ENCODE peak calls at places on chromosomes 5 and 9, in seven cellular contexts. W is heart left ventricle, L is RWPE1, C is cardiac fibroblast, B is tibial nerve, S is right atrium auricular region, V is spleen. X is an unnamed sample.

GRCh38 chr9:93808115-93809029 is 146.8 kb downstream of the BARX1 start:
- DNase-seq in W (no peak), L (no peak), C (no peak), B (no peak), S (no peak), V (peak; percentile 51), X (no peak)

GRCh38 chr5:150175536-150175935 is 9.0 kb downstream of the CDX1 start:
- DNase-seq in W (no peak), L (peak; percentile 55), C (peak; percentile 61), B (no peak), S (no peak), V (no peak), X (no peak)

GRCh38 chr9:115808695-115809094 is 344.9 kb upstream of the PAPPA start:
- DNase-seq in W (no peak), L (no peak), C (peak; percentile 12), B (no peak), S (no peak), V (no peak), X (no peak)

GRCh38 chr9:124852829-124853531 is at the start of gene WDR38:
- DNase-seq in W (peak; percentile 86), L (peak; percentile 94), C (peak; percentile 70), B (peak; percentile 58), S (no peak), V (peak; percentile 95), X (no peak)

GRCh38 chr5:101123365-101123764 is 220.3 kb upstream of the ST8SIA4 start:
- DNase-seq in W (no peak), L (no peak), C (no peak), B (no peak), S (no peak), V (no peak), X (no peak)

GRCh38 chr9:98885575-98886292 is 58.0 kb upstream of the COL15A1 start:
- DNase-seq in W (no peak), L (no peak), C (no peak), B (no peak), S (no peak), V (no peak), X (no peak)

GRCh38 chr5:35092703-35093102 is 45.0 kb upstream of the AGXT2 start:
- DNase-seq in W (no peak), L (no peak), C (no peak), B (no peak), S (no peak), V (no peak), X (no peak)

GRCh38 chr5:42013561-42013960 is 88.5 kb downstream of the FBXO4 start:
- DNase-seq in W (no peak), L (no peak), C (no peak), B (no peak), S (no peak), V (no peak), X (no peak)

GRCh38 chr9:119829748-119830147 is 460.5 kb upstream of the BRINP1 start:
- DNase-seq in W (no peak), L (no peak), C (no peak), B (no peak), S (no peak), V (no peak), X (no peak)

GRCh38 chr9:72905514-72906480 is 47.1 kb downstream of the ALDH1A1 start:
- DNase-seq in W (no peak), L (no peak), C (no peak), B (no peak), S (no peak), V (no peak), X (no peak)

GRCh38 chr5:75037106-75037505 is 15.3 kb downstream of the GCNT4 start:
- DNase-seq in W (no peak), L (peak; percentile 99), C (peak; percentile 32), B (no peak), S (no peak), V (no peak), X (no peak)

GRCh38 chr5:75044406-75044805 is 8.0 kb downstream of the GCNT4 start:
- DNase-seq in W (no peak), L (no peak), C (no peak), B (no peak), S (no peak), V (no peak), X (no peak)

GRCh38 chr5:75042511-75042910 is 9.8 kb downstream of the GCNT4 start:
- DNase-seq in W (no peak), L (no peak), C (no peak), B (no peak), S (no peak), V (no peak), X (no peak)

GRCh38 chr5:75043736-75044264 is 8.6 kb downstream of the GCNT4 start:
- DNase-seq in W (no peak), L (no peak), C (no peak), B (no peak), S (no peak), V (no peak), X (no peak)

DNA sequence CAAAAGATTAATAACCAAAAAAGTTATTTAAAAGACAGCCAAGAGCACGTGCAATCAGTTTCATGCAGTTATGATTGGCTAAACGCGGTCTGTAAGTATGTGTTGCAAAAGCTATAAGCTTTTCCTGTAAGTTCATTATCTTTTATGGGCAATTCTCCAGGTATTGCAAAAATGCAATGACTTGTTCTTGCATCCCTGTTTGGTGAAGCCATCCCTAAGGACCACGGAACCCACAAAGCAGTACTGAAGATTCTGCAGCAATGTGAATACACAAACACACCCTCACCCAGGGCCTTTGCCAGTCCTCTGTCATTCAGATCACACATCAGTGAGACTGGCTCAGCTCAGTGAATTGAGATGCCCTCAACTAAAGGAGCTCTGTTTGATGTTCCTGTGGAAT is 11.4 kb downstream of the GCNT4 start:
- DNase-seq in W (no peak), L (no peak), C (peak; percentile 79), B (no peak), S (no peak), V (no peak), X (no peak)
- TF ChIP-seq CTCF in W (no peak), L (no peak), C (no peak), B (no peak), S (no peak), V (no peak), X (no peak)

GRCh38 chr5:135880278-135880677 is 15.4 kb downstream of the IL9 start:
- DNase-seq in W (no peak), L (no peak), C (no peak), B (no peak), S (no peak), V (no peak), X (no peak)
- TF ChIP-seq CTCF in W (no peak), L (no peak), C (peak; percentile 34), B (no peak), S (no peak), V (no peak), X (peak; percentile 42)

GRCh38 chr9:806285-807156 is 35.0 kb upstream of the DMRT1 start:
- DNase-seq in W (no peak), L (peak; percentile 12), C (peak; percentile 61), B (no peak), S (no peak), V (no peak), X (no peak)
- TF ChIP-seq CTCF in W (peak; percentile 59), L (peak; percentile 82), C (peak; percentile 75), B (peak; percentile 48), S (peak; percentile 79), V (peak; percentile 64), X (peak; percentile 87)

GRCh38 chr5:68884893-68885292 is 208.9 kb upstream of the SLC30A5 start:
- DNase-seq in W (no peak), L (peak; percentile 45), C (peak; percentile 17), B (no peak), S (no peak), V (no peak), X (no peak)
- TF ChIP-seq CTCF in W (peak; percentile 19), L (peak; percentile 30), C (peak; percentile 34), B (peak; percentile 12), S (peak; percentile 48), V (no peak), X (peak; percentile 73)

X was measured in chondrocyte.